ENCODE peak calls at places on chromosomes 4 and X, in nine cellular contexts. K, D, M, N, R, U, O, Z and C are unnamed samples.

GRCh38 chrX:131763674-131764073 is 219.8 kb downstream of the OR13H1 start:
- DNase-seq in K (peak), D (peak), M (no peak), N (peak), R (no peak), U (peak), O (no peak), Z (no peak), C (no peak)

GRCh38 chr4:89404530-89404929 is 96.9 kb upstream of the GPRIN3 start:
- DNase-seq in K (no peak), D (no peak), M (no peak), N (no peak), R (no peak), U (no peak), O (no peak), Z (no peak), C (no peak)

GRCh38 chr4:53712326-53712725 is 121.0 kb upstream of the LNX1 start:
- DNase-seq in K (no peak), D (no peak), M (no peak), N (no peak), R (no peak), U (no peak), O (no peak), Z (no peak), C (no peak)

GRCh38 chrX:155997436-155997835 is at the start of gene IL9R:
- DNase-seq in K (no peak), D (no peak), M (no peak), N (peak), R (no peak), U (peak), O (peak), Z (no peak), C (no peak)

GRCh38 chr4:70704333-70705145 is 16.2 kb downstream of the UTP3 start:
- DNase-seq in K (peak), D (peak), M (peak), N (peak), R (no peak), U (peak), O (peak), Z (peak), C (peak)

GRCh38 chrX:79592259-79592658 is 225.1 kb upstream of the ITM2A start:
- DNase-seq in K (no peak), D (no peak), M (no peak), N (no peak), R (no peak), U (no peak), O (no peak), Z (no peak), C (no peak)

GRCh38 chr4:152858934-152859333 is 77.2 kb upstream of the FHDC1 start:
- DNase-seq in K (no peak), D (no peak), M (no peak), N (no peak), R (no peak), U (no peak), O (no peak), Z (no peak), C (no peak)

GRCh38 chr4:22440999-22441398 is 74.9 kb downstream of the ADGRA3 start:
- DNase-seq in K (no peak), D (no peak), M (no peak), N (no peak), R (no peak), U (no peak), O (no peak), Z (no peak), C (no peak)

GRCh38 chrX:74514384-74514783 is 93.1 kb downstream of the SLC16A2 start:
- DNase-seq in K (no peak), D (no peak), M (no peak), N (no peak), R (no peak), U (no peak), O (no peak), Z (no peak), C (no peak)

GRCh38 chrX:12950851-12951589 is 23.9 kb upstream of the TMSB4X start:
- DNase-seq in K (no peak), D (no peak), M (peak), N (peak), R (no peak), U (peak), O (peak), Z (no peak), C (no peak)

GRCh38 chr4:70195425-70195824 is at the start of gene ODAM:
- DNase-seq in K (no peak), D (no peak), M (no peak), N (no peak), R (no peak), U (no peak), O (no peak), Z (no peak), C (no peak)

GRCh38 chr4:20509315-20509714 is 190.9 kb upstream of the PACRGL start:
- DNase-seq in K (no peak), D (no peak), M (no peak), N (no peak), R (no peak), U (no peak), O (no peak), Z (no peak), C (no peak)

GRCh38 chr4:41957634-41958033 is 22.4 kb downstream of the TMEM33 start:
- DNase-seq in K (no peak), D (no peak), M (no peak), N (no peak), R (no peak), U (no peak), O (peak), Z (peak), C (peak)

GRCh38 chrX:36609653-36610585 is 398.2 kb upstream of the FAM47C start:
- DNase-seq in K (no peak), D (no peak), M (no peak), N (no peak), R (no peak), U (no peak), O (no peak), Z (peak), C (no peak)

GRCh38 chr4:8831221-8832129 is 40.2 kb downstream of the HMX1 start:
- DNase-seq in K (no peak), D (no peak), M (no peak), N (peak), R (no peak), U (peak), O (no peak), Z (no peak), C (no peak)

GRCh38 chr4:19686456-19686855 is 565.2 kb upstream of the SLIT2 start:
- DNase-seq in K (no peak), D (no peak), M (no peak), N (no peak), R (no peak), U (no peak), O (no peak), Z (no peak), C (no peak)

GRCh38 chrX:29024813-29025342 is 437.6 kb downstream of the IL1RAPL1 start:
- DNase-seq in K (no peak), D (no peak), M (no peak), N (no peak), R (no peak), U (no peak), O (no peak), Z (no peak), C (no peak)

GRCh38 chrX:129846686-129847085 is 3.0 kb upstream of the ZDHHC9 start:
- DNase-seq in K (no peak), D (no peak), M (no peak), N (no peak), R (no peak), U (no peak), O (no peak), Z (no peak), C (no peak)

GRCh38 chr4:6844986-6845385 is 62.5 kb downstream of the KIAA0232 start:
- DNase-seq in K (no peak), D (no peak), M (no peak), N (no peak), R (no peak), U (peak), O (peak), Z (no peak), C (no peak)

GRCh38 chr4:74583757-74584156 is 138.8 kb downstream of the AREG start:
- DNase-seq in K (no peak), D (no peak), M (no peak), N (no peak), R (no peak), U (no peak), O (no peak), Z (no peak), C (no peak)

GRCh38 chr4:45668086-45668485 is 455.8 kb downstream of the GABRG1 start:
- DNase-seq in K (no peak), D (no peak), M (no peak), N (no peak), R (no peak), U (no peak), O (no peak), Z (no peak), C (no peak)

GRCh38 chrX:31423575-31424284 is 351.9 kb upstream of the FTHL17 start:
- DNase-seq in K (peak), D (no peak), M (no peak), N (no peak), R (no peak), U (peak), O (peak), Z (peak), C (no peak)

GRCh38 chrX:136212557-136213111 is 38.6 kb downstream of the MAP7D3 start:
- DNase-seq in K (no peak), D (no peak), M (no peak), N (no peak), R (no peak), U (no peak), O (no peak), Z (no peak), C (no peak)

GRCh38 chr4:106809083-106809482 is 227.0 kb downstream of the DKK2 start:
- DNase-seq in K (no peak), D (no peak), M (no peak), N (no peak), R (no peak), U (peak), O (no peak), Z (peak), C (peak)

GRCh38 chrX:23478056-23478455 is 143.4 kb downstream of the PTCHD1 start:
- DNase-seq in K (no peak), D (no peak), M (no peak), N (no peak), R (no peak), U (no peak), O (no peak), Z (peak), C (no peak)

GRCh38 chr4:55216871-55217635 is 91.7 kb upstream of the KDR start:
- DNase-seq in K (no peak), D (no peak), M (no peak), N (no peak), R (no peak), U (peak), O (no peak), Z (peak), C (no peak)

GRCh38 chr4:72055566-72055965 is 23.8 kb downstream of the NPFFR2 start:
- DNase-seq in K (no peak), D (no peak), M (no peak), N (no peak), R (no peak), U (no peak), O (no peak), Z (no peak), C (no peak)

GRCh38 chrX:55695227-55696018 is 22.1 kb upstream of the RRAGB start:
- DNase-seq in K (no peak), D (no peak), M (no peak), N (no peak), R (no peak), U (no peak), O (no peak), Z (no peak), C (no peak)

GRCh38 chrX:68697465-68698125 is 50.1 kb downstream of the STARD8 start:
- DNase-seq in K (no peak), D (no peak), M (no peak), N (no peak), R (no peak), U (no peak), O (peak), Z (no peak), C (no peak)

GRCh38 chrX:11241720-11242119 is 51.5 kb upstream of the AMELX start:
- DNase-seq in K (no peak), D (no peak), M (no peak), N (no peak), R (no peak), U (no peak), O (no peak), Z (no peak), C (no peak)

GRCh38 chr4:7722716-7723115 is 216.9 kb downstream of the AFAP1 start:
- DNase-seq in K (no peak), D (no peak), M (no peak), N (no peak), R (no peak), U (no peak), O (no peak), Z (no peak), C (no peak)

GRCh38 chr4:3122081-3122563 is 47.6 kb downstream of the HTT start:
- DNase-seq in K (no peak), D (no peak), M (no peak), N (no peak), R (no peak), U (no peak), O (no peak), Z (no peak), C (no peak)

GRCh38 chr4:123304151-123305021 is 92.2 kb upstream of the SPRY1 start:
- DNase-seq in K (no peak), D (peak), M (peak), N (no peak), R (no peak), U (peak), O (no peak), Z (no peak), C (no peak)